ENCODE peak calls at places on chromosome 6, in nine cellular contexts. G is heart left ventricle; W is epithelial cell of prostate; U is CD4-positive, alpha-beta T cell; Q is activated CD4-positive, CD25-positive, alpha-beta regulatory T cell; E is cardiac muscle cell; D is NCI-H1105; H is occipital lobe; V is substantia nigra. M is an unnamed sample.

GRCh38 chr6:34457392-34457746 is 8.5 kb upstream of the PACSIN1 start:
- DNase-seq in Q (no peak), G (no peak), E (no peak), U (no peak), D (no peak), H (no peak), W (no peak), V (no peak), M (no peak)

GRCh38 chr6:90294008-90294511 is 2.6 kb downstream of the BACH2 start:
- DNase-seq in V (no peak), D (no peak), E (no peak), G (no peak), H (no peak), U (no peak), W (no peak), Q (no peak), M (no peak)

GRCh38 chr6:14951704-14952103 is 294.2 kb upstream of the JARID2 start:
- DNase-seq in W (no peak), G (no peak), Q (no peak), H (no peak), D (no peak), V (no peak), U (no peak), E (no peak), M (no peak)

GRCh38 chr6:48628316-48628715 is 517.3 kb upstream of the PTCHD4 start:
- DNase-seq in W (no peak), E (peak; percentile 0), V (no peak), U (no peak), G (no peak), H (no peak), Q (no peak), D (no peak), M (no peak)

GRCh38 chr6:36867471-36868224 is 7.0 kb downstream of the PPIL1 start:
- DNase-seq in D (no peak), H (no peak), W (no peak), G (peak; percentile 74), Q (no peak), E (peak; percentile 62), V (no peak), U (no peak), M (no peak)

GRCh38 chr6:170162011-170162770 is 128.7 kb downstream of the DLL1 start:
- DNase-seq in D (no peak), E (no peak), V (no peak), G (no peak), W (no peak), U (no peak), Q (no peak), H (no peak), M (no peak)

GRCh38 chr6:162976141-162976540 is 248.4 kb downstream of the PACRG start:
- DNase-seq in W (no peak), H (no peak), U (no peak), E (no peak), G (no peak), V (no peak), Q (no peak), D (no peak), M (no peak)

GRCh38 chr6:109308018-109308492 is 74.2 kb downstream of the CD164 start:
- DNase-seq in Q (no peak), E (no peak), D (no peak), H (no peak), W (peak; percentile 52), G (no peak), V (no peak), U (no peak), M (no peak)

GRCh38 chr6:134707342-134707982 is 242.4 kb downstream of the ALDH8A1 start:
- DNase-seq in D (peak; percentile 3), G (no peak), W (no peak), H (no peak), V (no peak), Q (no peak), U (no peak), E (no peak), M (peak; percentile 48)

GRCh38 chr6:152189736-152190135 is 382.3 kb downstream of the ESR1 start:
- DNase-seq in Q (no peak), D (no peak), H (no peak), U (no peak), V (no peak), E (no peak), W (peak; percentile 36), G (no peak), M (no peak)

GRCh38 chr6:143675327-143675900 is 2.4 kb upstream of the PHACTR2 start:
- DNase-seq in H (no peak), V (no peak), W (no peak), D (no peak), U (no peak), G (no peak), E (no peak), Q (no peak), M (no peak)

GRCh38 chr6:16168858-16169257 is 40.0 kb downstream of the MYLIP start:
- DNase-seq in W (no peak), D (peak; percentile 46), U (no peak), V (no peak), H (no peak), Q (no peak), G (no peak), E (peak; percentile 53), M (no peak)

GRCh38 chr6:125363010-125363359 is 61.2 kb upstream of the HDDC2 start:
- DNase-seq in Q (no peak), E (no peak), W (no peak), G (no peak), U (no peak), V (no peak), H (no peak), D (no peak), M (no peak)

GRCh38 chr6:90578894-90579549 is 7.8 kb downstream of the MAP3K7 start:
- DNase-seq in G (no peak), W (no peak), Q (no peak), E (peak; percentile 11), H (no peak), V (no peak), U (no peak), D (no peak), M (no peak)

GRCh38 chr6:7846971-7847818 is 63.4 kb downstream of the TXNDC5 start:
- DNase-seq in H (no peak), Q (no peak), V (no peak), D (no peak), G (no peak), U (no peak), E (no peak), W (no peak), M (no peak)

GRCh38 chr6:41713650-41714291 is 21.6 kb downstream of the TFEB start:
- DNase-seq in E (no peak), H (peak; percentile 73), V (no peak), D (no peak), G (no peak), W (no peak), Q (no peak), U (no peak), M (no peak)

GRCh38 chr6:88866856-88867255 is 96.6 kb downstream of the RNGTT start:
- DNase-seq in D (no peak), Q (no peak), E (no peak), G (no peak), W (no peak), V (no peak), H (no peak), U (no peak), M (no peak)

GRCh38 chr6:6843777-6844176 is 255.3 kb downstream of the LY86 start:
- DNase-seq in D (no peak), V (no peak), Q (no peak), W (no peak), G (no peak), H (no peak), E (no peak), U (no peak), M (no peak)

GRCh38 chr6:11231108-11231463 is 1.4 kb downstream of the NEDD9 start:
- DNase-seq in V (no peak), H (no peak), E (no peak), Q (no peak), U (no peak), D (no peak), W (no peak), G (no peak), M (no peak)

GRCh38 chr6:53593001-53593488 is 48.1 kb upstream of the GCLC start:
- DNase-seq in V (no peak), Q (no peak), E (no peak), H (no peak), W (peak; percentile 57), G (no peak), U (no peak), D (no peak), M (no peak)

GRCh38 chr6:1864496-1864895 is 254.8 kb downstream of the FOXC1 start:
- DNase-seq in H (no peak), U (no peak), Q (no peak), G (no peak), D (peak; percentile 7), V (no peak), E (peak; percentile 71), W (no peak), M (no peak)

GRCh38 chr6:150221152-150221551 is 78.3 kb downstream of the PPP1R14C start:
- DNase-seq in U (no peak), G (no peak), V (no peak), E (peak; percentile 22), H (no peak), W (no peak), D (no peak), Q (no peak), M (no peak)

GRCh38 chr6:162058281-162058875 is 669.2 kb downstream of the PRKN start:
- DNase-seq in G (no peak), E (no peak), U (no peak), H (no peak), V (no peak), D (no peak), Q (no peak), W (peak; percentile 31), M (peak; percentile 30)

GRCh38 chr6:17589402-17590116 is 10.5 kb upstream of the FAM8A1 start:
- DNase-seq in V (no peak), W (peak; percentile 84), D (no peak), H (no peak), G (no peak), E (no peak), U (no peak), Q (no peak), M (no peak)

GRCh38 chr6:20362623-20363022 is 39.1 kb upstream of the E2F3 start:
- DNase-seq in D (no peak), H (no peak), W (no peak), Q (no peak), G (no peak), E (no peak), V (no peak), U (no peak), M (no peak)

GRCh38 chr6:157989541-157990289 is 8.1 kb downstream of the SYNJ2 start:
- DNase-seq in V (peak; percentile 54), H (no peak), D (peak; percentile 94), E (peak; percentile 15), Q (no peak), W (no peak), U (no peak), G (peak; percentile 89), M (no peak)